ENCODE peak calls at places on chromosome 17, in four cellular contexts. H is upper lobe of left lung, V is ovary, R is heart left ventricle. Y is an unnamed sample. For H3K4me1 and H3K36me3, the result is how much of the 10 kb centered on the place peaks cover.

GRCh38 chr17:2792541-2793169 is 3.6 kb upstream of the RAP1GAP2 start:
- DNase-seq in H (no peak), V (no peak), R (no peak), Y (peak)

GRCh38 chr17:55134486-55135157 is 130.1 kb upstream of the HLF start:
- DNase-seq in H (no peak), V (no peak), R (no peak), Y (no peak)

GRCh38 chr17:62626719-62627218 is 701 bp upstream of the MRC2 start:
- DNase-seq in H (no peak), V (peak), R (peak), Y (no peak)

GRCh38 chr17:46759141-46759540 is 59.4 kb downstream of the WNT3 start:
- DNase-seq in H (no peak), V (no peak), R (no peak), Y (no peak)

GRCh38 chr17:42284020-42284369 is 4.3 kb upstream of the STAT5A start:
- DNase-seq in H (no peak), V (no peak), R (no peak), Y (no peak)

GRCh38 chr17:48047113-48047740 is 932 bp upstream of the NFE2L1 start:
- DNase-seq in H (no peak), V (no peak), R (no peak), Y (no peak)

GRCh38 chr17:40485851-40486512 is 15.4 kb downstream of the TNS4 start:
- DNase-seq in H (no peak), V (peak), R (peak), Y (no peak)

GRCh38 chr17:48728232-48729231 is at the start of gene HOXB13:
- DNase-seq in H (peak), V (no peak), R (no peak), Y (no peak)

GRCh38 chr17:20008242-20009051 is 712 bp upstream of the SPECC1 start:
- DNase-seq in H (peak), V (peak), R (peak), Y (peak)

GRCh38 chr17:45775576-45776011 is 8.5 kb upstream of the CRHR1 start:
- DNase-seq in H (peak), V (no peak), R (peak), Y (no peak)

GRCh38 chr17:72004011-72004427 is 116.8 kb upstream of the SOX9 start:
- DNase-seq in H (no peak), V (no peak), R (no peak), Y (no peak)

GRCh38 chr17:18119938-18120337 is 11.4 kb downstream of the MYO15A start:
- DNase-seq in H (no peak), V (no peak), R (no peak), Y (no peak)

GRCh38 chr17:61314368-61315078 is 85.1 kb upstream of the TBX2 start:
- DNase-seq in H (no peak), V (peak), R (peak), Y (no peak)

GRCh38 chr17:49987681-49988441 is 7.2 kb downstream of the DLX3 start:
- DNase-seq in H (peak), V (no peak), R (no peak), Y (no peak)

GRCh38 chr17:71304498-71305158 is 816.2 kb upstream of the SOX9 start:
- DNase-seq in H (no peak), V (no peak), R (no peak), Y (no peak)

GRCh38 chr17:47276868-47277267 is 23.2 kb downstream of the ITGB3 start:
- DNase-seq in H (no peak), V (peak), R (peak), Y (no peak)

GRCh38 chr17:45440161-45440859 is 7.6 kb upstream of the ARHGAP27 start:
- DNase-seq in H (peak), V (no peak), R (no peak), Y (no peak)

GRCh38 chr17:27506348-27507218 is 50.3 kb downstream of the KSR1 start:
- DNase-seq in H (no peak), V (no peak), R (no peak), Y (no peak)

GRCh38 chr17:71444011-71444574 is 676.7 kb upstream of the SOX9 start:
- DNase-seq in H (no peak), V (no peak), R (no peak), Y (no peak)

GRCh38 chr17:46159686-46160085 is 33.5 kb downstream of the KANSL1 start:
- DNase-seq in H (no peak), V (no peak), R (no peak), Y (no peak)

GRCh38 chr17:14038206-14038605 is 31.1 kb upstream of the COX10 start:
- DNase-seq in H (no peak), V (no peak), R (no peak), Y (no peak)

GRCh38 chr17:38914741-38915638 is 10.4 kb upstream of the LASP1NB start:
- DNase-seq in H (no peak), V (peak), R (no peak), Y (no peak)

GRCh38 chr17:63833026-63833740 is 5.7 kb upstream of the FTSJ3 start:
- DNase-seq in H (no peak), V (no peak), R (no peak), Y (no peak)

GRCh38 chr17:67328026-67328425 is 38.4 kb downstream of the PSMD12 start:
- DNase-seq in H (no peak), V (no peak), R (no peak), Y (no peak)

GRCh38 chr17:57288034-57288752 is 31.9 kb downstream of the MSI2 start:
- DNase-seq in H (no peak), V (peak), R (peak), Y (no peak)

GRCh38 chr17:75365931-75366275 is 39.6 kb downstream of the GRB2 start:
- DNase-seq in H (no peak), V (no peak), R (no peak), Y (no peak)
- H3K4me1 ChIP-seq in H (half or more), V (under half), R (under half), Y (half or more)

GRCh38 chr17:82892869-82893565 is 53.2 kb upstream of the ZNF750 start:
- DNase-seq in H (peak), V (no peak), R (peak), Y (peak)
- H3K36me3 ChIP-seq in H (under half), V (under half), R (under half), Y (under half)

GRCh38 chr17:6474906-6475305 is 30.7 kb downstream of the PIMREG start:
- DNase-seq in H (no peak), V (no peak), R (no peak), Y (no peak)
- H3K4me3 ChIP-seq in H (no peak), V (no peak), R (no peak), Y (no peak)

GRCh38 chr17:77363821-77364361 is 223.1 kb downstream of the SEC14L1 start:
- DNase-seq in H (no peak), V (peak), R (peak), Y (peak)
- H3K4me1 ChIP-seq in H (under half), V (under half), R (under half), Y (half or more)

GRCh38 chr17:37562016-37562745 is 47.0 kb downstream of the SYNRG start:
- DNase-seq in H (no peak), V (no peak), R (no peak), Y (no peak)

GRCh38 chr17:37555386-37555785 is 53.8 kb downstream of the SYNRG start:
- DNase-seq in H (no peak), V (no peak), R (no peak), Y (no peak)

GRCh38 chr17:37553357-37553966 is 55.8 kb downstream of the SYNRG start:
- DNase-seq in H (no peak), V (no peak), R (no peak), Y (no peak)

GRCh38 chr17:37558299-37558698 is 50.9 kb downstream of the SYNRG start:
- DNase-seq in H (no peak), V (no peak), R (no peak), Y (no peak)

GRCh38 chr17:37557482-37557881 is 51.7 kb downstream of the SYNRG start:
- DNase-seq in H (no peak), V (no peak), R (no peak), Y (no peak)
- H3K36me3 ChIP-seq in H (under half), V (under half), R (under half), Y (half or more)

GRCh38 chr17:28718990-28719433 is 773 bp upstream of the RPL23A start:
- DNase-seq in H (no peak), V (no peak), R (no peak), Y (no peak)

GRCh38 chr17:28717578-28718316 is at the start of gene RAB34:
- DNase-seq in H (peak), V (peak), R (peak), Y (no peak)

GRCh38 chr17:28720247-28720996 is 637 bp downstream of the RPL23A start:
- DNase-seq in H (no peak), V (no peak), R (no peak), Y (peak)

GRCh38 chr17:28716740-28717577 is 709 bp downstream of the RAB34 start:
- DNase-seq in H (peak), V (peak), R (peak), Y (no peak)

GRCh38 chr17:28718317-28718672 is 627 bp upstream of the RAB34 start:
- DNase-seq in H (no peak), V (no peak), R (no peak), Y (no peak)
- H3K4me3 ChIP-seq in H (no peak), V (peak), R (peak), Y (no peak)

Y was measured in CD8-positive, alpha-beta memory T cell.